ENCODE peak calls at places on chromosome 20, in nine cellular contexts. V is foreskin fibroblast; U is EL; C is neuronal stem cell; N is psoas muscle; B is putamen; X is activated CD4-positive, alpha-beta T cell treated with anti-CD3 and anti-CD28 coated beads, Interleukin-2, amount 50 U/mL, for 24 hours; D is stimulated activated naive CD8-positive, alpha-beta T cell treated with anti-CD3 and anti-CD28 coated beads, Interleukin-15, amount 100 ng/mL, for 72 hours; A is RWPE1. W is an unnamed sample.
A peak's percentile ranks its signal among the peaks of the same experiment; 100 is the strongest.

GRCh38 chr20:50295762-50296449 is 105.3 kb downstream of the CEBPB start:
- DNase-seq in V (no peak), U (no peak), C (no peak), D (no peak), X (no peak), N (peak; percentile 62), A (no peak), B (no peak), W (no peak)

GRCh38 chr20:20448891-20449290 is 81.0 kb downstream of the INSM1 start:
- DNase-seq in D (no peak), B (no peak), A (no peak), U (no peak), X (no peak), V (no peak), N (no peak), C (no peak), W (no peak)

GRCh38 chr20:44942264-44942973 is 17.8 kb downstream of the TOMM34 start:
- DNase-seq in A (no peak), C (no peak), V (no peak), D (no peak), B (no peak), X (no peak), N (no peak), U (no peak), W (no peak)

GRCh38 chr20:33654680-33655161 is 7.4 kb upstream of the C20orf144 start:
- DNase-seq in N (no peak), D (no peak), A (no peak), C (no peak), U (no peak), B (no peak), V (no peak), X (no peak), W (no peak)

GRCh38 chr20:4813839-4814695 is 92.4 kb downstream of the PRND start:
- DNase-seq in U (no peak), C (no peak), X (peak; percentile 52), D (peak; percentile 83), B (no peak), N (no peak), A (no peak), V (no peak), W (peak; percentile 81)

GRCh38 chr20:967796-968742 is 34.0 kb downstream of the RSPO4 start:
- DNase-seq in D (no peak), N (no peak), C (no peak), U (peak; percentile 31), X (no peak), B (no peak), V (peak; percentile 10), A (peak; percentile 49), W (no peak)

GRCh38 chr20:38725959-38726848 is 1.9 kb downstream of the SLC32A1 start:
- DNase-seq in C (peak; percentile 84), U (peak; percentile 46), A (peak; percentile 69), V (no peak), D (peak; percentile 67), X (no peak), B (no peak), N (no peak), W (peak; percentile 78)

GRCh38 chr20:23456416-23456815 is 3.7 kb upstream of the CST11 start:
- DNase-seq in C (no peak), D (no peak), B (no peak), U (no peak), A (no peak), N (no peak), V (no peak), X (no peak), W (no peak)

GRCh38 chr20:35093245-35093884 is 758 bp upstream of the TRPC4AP start:
- DNase-seq in D (peak; percentile 49), B (no peak), X (peak; percentile 42), C (no peak), N (no peak), V (peak; percentile 50), U (peak; percentile 77), A (peak; percentile 88), W (peak; percentile 72)

GRCh38 chr20:62563561-62563960 is 78.7 kb upstream of the SLCO4A1 start:
- DNase-seq in V (no peak), N (no peak), U (no peak), A (no peak), B (no peak), D (no peak), C (no peak), X (no peak), W (no peak)

W was measured in activated effector memory CD4-positive, alpha-beta T cell treated with anti-CD3 and anti-CD28 coated beads, Interleukin-2, amount 50 U/mL, for 16 hours.